ENCODE peak calls at places on chromosomes 7 and 10, in eight cellular contexts. One of them, this sample, is unnamed.

GRCh38 chr7:41970946-41971345 is 266.1 kb downstream of the GLI3 start:
- DNase-seq in fibroblast of lung: peak
- DNase-seq in endothelial cell: no peak
- DNase-seq in stimulated activated CD8-positive, alpha-beta memory T cell treated with anti-CD3 and anti-CD28 coated beads, Interleukin-4, amount 100 ng/mL, for 48 hours: no peak
- DNase-seq in Jurkat, Clone E6-1: no peak
- DNase-seq in epithelial cell of prostate: no peak
- DNase-seq in GM12865: no peak
- DNase-seq in kidney epithelial cell: no peak
- DNase-seq in this sample: no peak

GRCh38 chr7:156768698-156769472 is 124.1 kb downstream of the LMBR1 start:
- DNase-seq in fibroblast of lung: no peak
- DNase-seq in endothelial cell: no peak
- DNase-seq in stimulated activated CD8-positive, alpha-beta memory T cell treated with anti-CD3 and anti-CD28 coated beads, Interleukin-4, amount 100 ng/mL, for 48 hours: peak
- DNase-seq in Jurkat, Clone E6-1: no peak
- DNase-seq in epithelial cell of prostate: no peak
- DNase-seq in GM12865: peak
- DNase-seq in kidney epithelial cell: no peak
- DNase-seq in this sample: peak

GRCh38 chr7:73369009-73369408 is 41.0 kb downstream of the FKBP6 start:
- DNase-seq in fibroblast of lung: no peak
- DNase-seq in endothelial cell: no peak
- DNase-seq in stimulated activated CD8-positive, alpha-beta memory T cell treated with anti-CD3 and anti-CD28 coated beads, Interleukin-4, amount 100 ng/mL, for 48 hours: no peak
- DNase-seq in Jurkat, Clone E6-1: no peak
- DNase-seq in epithelial cell of prostate: no peak
- DNase-seq in GM12865: no peak
- DNase-seq in kidney epithelial cell: no peak
- DNase-seq in this sample: no peak

GRCh38 chr7:158950914-158951635 is 94.7 kb downstream of the DYNC2I1 start:
- DNase-seq in fibroblast of lung: no peak
- DNase-seq in endothelial cell: no peak
- DNase-seq in stimulated activated CD8-positive, alpha-beta memory T cell treated with anti-CD3 and anti-CD28 coated beads, Interleukin-4, amount 100 ng/mL, for 48 hours: no peak
- DNase-seq in Jurkat, Clone E6-1: no peak
- DNase-seq in epithelial cell of prostate: no peak
- DNase-seq in GM12865: no peak
- DNase-seq in kidney epithelial cell: no peak
- DNase-seq in this sample: no peak

GRCh38 chr7:31782411-31782991 is 95.5 kb downstream of the PPP1R17 start:
- DNase-seq in fibroblast of lung: peak
- DNase-seq in endothelial cell: peak
- DNase-seq in stimulated activated CD8-positive, alpha-beta memory T cell treated with anti-CD3 and anti-CD28 coated beads, Interleukin-4, amount 100 ng/mL, for 48 hours: no peak
- DNase-seq in Jurkat, Clone E6-1: peak
- DNase-seq in epithelial cell of prostate: peak
- DNase-seq in GM12865: peak
- DNase-seq in kidney epithelial cell: peak
- DNase-seq in this sample: peak

GRCh38 chr7:103076767-103077166 is 1.8 kb downstream of the ARMC10 start:
- DNase-seq in fibroblast of lung: no peak
- DNase-seq in endothelial cell: no peak
- DNase-seq in stimulated activated CD8-positive, alpha-beta memory T cell treated with anti-CD3 and anti-CD28 coated beads, Interleukin-4, amount 100 ng/mL, for 48 hours: no peak
- DNase-seq in Jurkat, Clone E6-1: no peak
- DNase-seq in epithelial cell of prostate: no peak
- DNase-seq in GM12865: no peak
- DNase-seq in kidney epithelial cell: no peak
- DNase-seq in this sample: peak

GRCh38 chr7:44990520-44991023 is 9.4 kb upstream of the CCM2 start:
- DNase-seq in fibroblast of lung: peak
- DNase-seq in endothelial cell: no peak
- DNase-seq in stimulated activated CD8-positive, alpha-beta memory T cell treated with anti-CD3 and anti-CD28 coated beads, Interleukin-4, amount 100 ng/mL, for 48 hours: no peak
- DNase-seq in Jurkat, Clone E6-1: no peak
- DNase-seq in epithelial cell of prostate: no peak
- DNase-seq in GM12865: no peak
- DNase-seq in kidney epithelial cell: no peak
- DNase-seq in this sample: no peak

GRCh38 chr7:44639701-44640321 is 33.4 kb downstream of the OGDH start:
- DNase-seq in fibroblast of lung: peak
- DNase-seq in endothelial cell: peak
- DNase-seq in stimulated activated CD8-positive, alpha-beta memory T cell treated with anti-CD3 and anti-CD28 coated beads, Interleukin-4, amount 100 ng/mL, for 48 hours: no peak
- DNase-seq in Jurkat, Clone E6-1: no peak
- DNase-seq in epithelial cell of prostate: no peak
- DNase-seq in GM12865: no peak
- DNase-seq in kidney epithelial cell: peak
- DNase-seq in this sample: no peak

GRCh38 chr10:60753152-60753551 is 25.1 kb upstream of the CDK1 start:
- DNase-seq in fibroblast of lung: no peak
- DNase-seq in endothelial cell: no peak
- DNase-seq in stimulated activated CD8-positive, alpha-beta memory T cell treated with anti-CD3 and anti-CD28 coated beads, Interleukin-4, amount 100 ng/mL, for 48 hours: no peak
- DNase-seq in Jurkat, Clone E6-1: no peak
- DNase-seq in epithelial cell of prostate: no peak
- DNase-seq in GM12865: no peak
- DNase-seq in kidney epithelial cell: no peak
- DNase-seq in this sample: no peak

GRCh38 chr10:72186213-72186612 is 29.6 kb upstream of the ANAPC16 start:
- DNase-seq in fibroblast of lung: peak
- DNase-seq in endothelial cell: no peak
- DNase-seq in stimulated activated CD8-positive, alpha-beta memory T cell treated with anti-CD3 and anti-CD28 coated beads, Interleukin-4, amount 100 ng/mL, for 48 hours: no peak
- DNase-seq in Jurkat, Clone E6-1: no peak
- DNase-seq in epithelial cell of prostate: no peak
- DNase-seq in GM12865: no peak
- DNase-seq in kidney epithelial cell: no peak
- DNase-seq in this sample: no peak